ENCODE peak calls at places on chromosomes 2 and 18, in nine cellular contexts. K is heart left ventricle, Z is tibial artery, S is HFFc6, M is psoas muscle, W is osteoblast, N is endothelial cell, X is left lung, P is mesothelial cell of epicardium. A is an unnamed sample.

GRCh38 chr2:37843554-37843953 is 81.5 kb upstream of the RMDN2 start:
- DNase-seq in N (no peak), S (peak), K (no peak), M (no peak), X (no peak), P (no peak), W (peak), Z (no peak), A (no peak)

GRCh38 chr18:55351220-55351619 is 236.8 kb downstream of the TCF4 start:
- DNase-seq in Z (no peak), K (no peak), M (no peak), P (no peak), N (no peak), W (no peak), X (no peak), S (no peak), A (no peak)

GRCh38 chr2:26838121-26838906 is 9.6 kb upstream of the DPYSL5 start:
- DNase-seq in W (peak), Z (no peak), N (no peak), P (no peak), X (no peak), S (no peak), M (no peak), K (no peak), A (no peak)

GRCh38 chr2:188833331-188833730 is 140.8 kb upstream of the COL3A1 start:
- DNase-seq in K (no peak), M (no peak), Z (no peak), P (no peak), X (no peak), S (no peak), W (no peak), N (no peak), A (no peak)

GRCh38 chr2:131156452-131157149 is 51.5 kb downstream of the PLEKHB2 start:
- DNase-seq in N (no peak), S (no peak), P (no peak), W (peak), Z (no peak), M (no peak), X (no peak), K (no peak), A (no peak)

GRCh38 chr2:140442319-140442718 is 1662.1 kb upstream of the NXPH2 start:
- DNase-seq in P (no peak), S (no peak), Z (no peak), N (no peak), W (no peak), X (no peak), M (no peak), K (no peak), A (no peak)

GRCh38 chr2:36748166-36748565 is 51.7 kb downstream of the VIT start:
- DNase-seq in X (no peak), N (no peak), W (no peak), P (no peak), S (peak), K (no peak), M (no peak), Z (no peak), A (no peak)

GRCh38 chr2:37635359-37636208 is 35.9 kb downstream of the CDC42EP3 start:
- DNase-seq in K (peak), M (no peak), S (peak), Z (no peak), W (no peak), P (no peak), N (no peak), X (peak), A (no peak)

GRCh38 chr2:186882511-186883071 is 33.6 kb upstream of the ZSWIM2 start:
- DNase-seq in W (no peak), M (no peak), N (no peak), X (no peak), P (no peak), K (no peak), S (no peak), Z (no peak), A (no peak)

GRCh38 chr2:217743980-217744761 is 258.6 kb downstream of the TNS1 start:
- DNase-seq in M (no peak), Z (no peak), S (no peak), X (no peak), K (peak), N (no peak), W (no peak), P (no peak), A (no peak)

GRCh38 chr18:37430346-37431076 is 135.1 kb downstream of the CELF4 start:
- DNase-seq in P (no peak), Z (no peak), M (no peak), N (no peak), X (no peak), S (no peak), K (no peak), W (peak), A (no peak)
- TF ChIP-seq CTCF in P (no peak), Z (no peak), M (no peak), N (no peak), X (no peak), S (no peak), K (no peak), W (no peak), A (no peak)

GRCh38 chr2:46857871-46858696 is 57.5 kb downstream of the MCFD2 start:
- DNase-seq in S (peak), P (no peak), M (no peak), K (no peak), Z (no peak), N (no peak), W (peak), X (no peak), A (no peak)
- TF ChIP-seq CTCF in S (peak), P (no peak), M (no peak), K (no peak), Z (no peak), N (no peak), W (peak), X (no peak), A (no peak)

GRCh38 chr2:229910832-229911412 is 10.9 kb downstream of the TRIP12 start:
- DNase-seq in M (no peak), P (no peak), Z (no peak), K (no peak), X (no peak), W (no peak), S (no peak), N (peak), A (no peak)
- TF ChIP-seq CTCF in M (peak), P (no peak), Z (no peak), K (no peak), X (no peak), W (no peak), S (peak), N (no peak), A (peak)

DNA sequence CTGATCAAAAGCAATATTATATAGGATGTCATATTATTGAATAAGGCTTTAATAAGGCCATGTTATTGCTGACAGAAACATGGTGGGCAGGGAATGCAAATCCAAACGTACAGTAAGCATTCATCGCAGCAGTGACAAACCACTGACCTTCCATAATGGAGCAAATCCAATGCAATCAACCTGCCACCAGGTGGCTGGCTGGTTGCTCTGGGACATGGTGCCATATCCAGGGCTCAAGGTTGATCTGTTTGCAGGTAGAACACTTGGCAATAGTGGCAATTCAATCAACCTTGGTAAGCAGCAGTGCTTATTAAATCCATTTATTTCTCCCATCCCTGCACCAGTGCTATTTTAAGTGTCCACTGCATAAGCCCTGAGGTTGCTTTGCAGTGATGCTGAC is 75.4 kb downstream of the CERKL start:
- DNase-seq in M (no peak), K (no peak), N (peak), P (no peak), X (no peak), S (no peak), Z (no peak), W (no peak), A (no peak)
- TF ChIP-seq CTCF in M (no peak), K (no peak), N (peak), P (no peak), X (no peak), S (peak), Z (no peak), W (no peak), A (peak)

GRCh38 chr18:51559198-51559901 is 361.9 kb upstream of the MEX3C start:
- DNase-seq in W (no peak), Z (no peak), M (no peak), P (no peak), K (no peak), N (no peak), X (no peak), S (no peak), A (no peak)

GRCh38 chr18:51561821-51562220 is 364.3 kb upstream of the MEX3C start:
- DNase-seq in M (no peak), Z (no peak), K (peak), S (no peak), W (no peak), N (no peak), X (no peak), P (no peak), A (no peak)

GRCh38 chr18:51563401-51563800 is 365.9 kb upstream of the MEX3C start:
- DNase-seq in W (no peak), Z (no peak), N (no peak), K (no peak), X (no peak), P (no peak), S (no peak), M (no peak), A (no peak)

GRCh38 chr18:51559902-51560287 is 362.4 kb upstream of the MEX3C start:
- DNase-seq in X (no peak), Z (no peak), N (no peak), K (no peak), W (no peak), S (no peak), M (no peak), P (no peak), A (no peak)
- TF ChIP-seq CTCF in X (no peak), Z (no peak), N (no peak), K (no peak), W (no peak), S (no peak), M (no peak), P (no peak), A (no peak)

GRCh38 chr2:226796840-226797288 is 2.8 kb downstream of the IRS1 start:
- DNase-seq in P (no peak), S (peak), N (peak), K (peak), X (peak), M (peak), W (peak), Z (peak), A (peak)
- TF ChIP-seq CTCF in P (no peak), S (peak), N (peak), K (peak), X (peak), M (peak), W (peak), Z (no peak), A (peak)

GRCh38 chr2:226813148-226813701 is 13.6 kb upstream of the IRS1 start:
- DNase-seq in K (no peak), S (no peak), P (no peak), Z (no peak), M (no peak), N (peak), W (no peak), X (no peak), A (no peak)
- TF ChIP-seq CTCF in K (no peak), S (peak), P (no peak), Z (no peak), M (no peak), N (no peak), W (peak), X (no peak), A (peak)

GRCh38 chr2:134220525-134220924 is 33.3 kb upstream of the MGAT5 start:
- DNase-seq in S (no peak), P (no peak), X (no peak), N (no peak), Z (no peak), M (no peak), W (no peak), K (no peak), A (no peak)
- TF ChIP-seq CTCF in S (no peak), P (no peak), X (no peak), N (no peak), Z (no peak), M (no peak), W (no peak), K (no peak), A (no peak)

DNA sequence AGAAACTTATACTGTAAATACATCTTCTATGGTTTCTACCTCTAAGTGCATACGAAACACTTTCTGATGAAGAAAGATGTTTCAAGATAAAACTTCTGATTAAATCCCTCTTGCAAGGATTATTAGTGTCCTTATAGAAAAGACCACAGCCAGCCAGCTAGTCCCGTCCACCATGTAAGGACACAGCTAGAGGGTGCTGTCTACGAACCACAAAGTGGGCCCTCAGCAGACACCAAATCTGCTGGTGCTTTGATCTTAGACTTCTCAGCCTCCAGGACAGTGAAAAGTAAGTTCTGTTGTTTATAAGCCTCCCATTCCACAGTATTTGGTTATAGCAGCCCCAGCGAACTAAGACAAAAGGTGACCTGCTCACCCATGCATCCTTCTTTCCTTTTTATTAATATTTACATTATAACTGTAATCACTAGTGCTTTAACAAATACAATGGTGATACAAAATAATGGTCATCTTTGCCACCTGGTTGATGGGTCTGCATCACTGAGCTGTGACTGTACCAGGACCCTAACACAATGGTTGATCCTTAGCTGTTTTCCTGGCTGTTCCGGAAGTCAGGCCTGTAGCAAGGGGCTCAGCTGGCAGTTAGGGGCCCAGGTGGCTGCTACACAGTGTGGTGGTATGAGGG is 108.4 kb upstream of the SMAD7 start:
- DNase-seq in M (no peak), K (no peak), S (no peak), X (no peak), P (no peak), Z (no peak), N (no peak), W (no peak), A (no peak)
- TF ChIP-seq CTCF in M (no peak), K (no peak), S (peak), X (no peak), P (no peak), Z (no peak), N (no peak), W (peak), A (no peak)

DNA sequence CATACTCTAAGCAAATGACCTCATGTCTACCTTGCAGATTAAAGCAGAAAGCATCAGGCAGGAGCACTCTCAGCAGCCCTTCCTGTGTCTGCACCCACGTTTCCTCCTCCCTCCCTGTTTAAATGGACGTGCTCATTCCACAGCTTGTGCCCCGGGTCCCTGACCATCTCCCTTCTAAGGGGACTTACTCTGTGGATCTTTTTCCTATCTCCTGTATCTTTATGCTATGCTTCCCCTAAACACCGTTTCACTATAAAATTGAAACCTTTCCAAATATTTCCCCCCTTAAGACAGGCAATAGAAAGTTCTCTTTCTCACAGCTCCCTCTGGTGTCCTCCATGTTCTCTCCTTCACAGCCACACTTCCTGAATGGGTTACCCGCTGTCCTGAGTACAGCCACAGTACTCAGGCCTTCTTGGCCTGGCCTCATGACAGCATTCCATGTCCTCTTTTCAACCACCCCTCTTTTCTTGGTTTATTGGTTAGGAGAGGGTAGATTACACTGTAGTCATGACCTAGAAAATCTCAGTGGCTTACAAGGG is 41.1 kb downstream of the TMEM185B start:
- DNase-seq in P (no peak), N (no peak), K (no peak), Z (no peak), W (no peak), M (no peak), X (no peak), S (no peak), A (no peak)
- TF ChIP-seq CTCF in P (no peak), N (no peak), K (no peak), Z (no peak), W (no peak), M (no peak), X (no peak), S (peak), A (no peak)